ENCODE peak calls at places on chromosomes 13 and 19, in eight cellular contexts. Z, U, S, D, L, P, E and T are unnamed samples.

GRCh38 chr19:53521373-53522202 is 16.4 kb upstream of the ZNF331 start:
- DNase-seq in E (no peak), L (no peak), U (no peak), S (no peak), Z (no peak), P (no peak), D (no peak), T (no peak)

GRCh38 chr13:111609631-111610030 is 289.2 kb downstream of the TEX29 start:
- DNase-seq in P (no peak), S (no peak), D (no peak), L (no peak), E (no peak), Z (no peak), U (no peak), T (peak)

GRCh38 chr13:106449096-106449495 is 86.4 kb downstream of the EFNB2 start:
- DNase-seq in P (no peak), E (no peak), D (no peak), S (no peak), U (no peak), L (no peak), Z (no peak), T (no peak)

GRCh38 chr19:17339088-17339741 is 1.9 kb downstream of the GTPBP3 start:
- DNase-seq in S (no peak), D (no peak), P (peak), E (no peak), Z (no peak), U (no peak), L (no peak), T (no peak)

GRCh38 chr13:111956261-111957151 is 110.4 kb upstream of the SOX1 start:
- DNase-seq in Z (no peak), P (no peak), E (no peak), L (no peak), S (no peak), D (no peak), U (no peak), T (no peak)

GRCh38 chr13:48892311-48892710 is 83.4 kb upstream of the FNDC3A start:
- DNase-seq in E (peak), Z (no peak), U (peak), P (no peak), L (no peak), D (peak), S (peak), T (no peak)

GRCh38 chr19:4759388-4760284 is 31.9 kb upstream of the FEM1A start:
- DNase-seq in Z (peak), D (peak), S (peak), U (peak), P (peak), L (peak), E (peak), T (peak)

GRCh38 chr19:49894879-49895565 is 1.7 kb downstream of the IL4I1 start:
- DNase-seq in E (no peak), L (no peak), P (no peak), S (no peak), D (no peak), Z (no peak), U (no peak), T (no peak)

GRCh38 chr13:51244637-51245405 is 22.6 kb downstream of the FAM124A start:
- DNase-seq in U (no peak), D (no peak), E (no peak), P (no peak), L (no peak), S (no peak), Z (no peak), T (no peak)

GRCh38 chr19:43739836-43740235 is 14.9 kb downstream of the SMG9 start:
- DNase-seq in L (no peak), S (no peak), U (no peak), E (no peak), P (no peak), Z (no peak), D (no peak), T (no peak)

GRCh38 chr19:45136507-45137178 is 24.1 kb downstream of the NKPD1 start:
- DNase-seq in L (no peak), Z (no peak), P (no peak), S (peak), D (no peak), E (no peak), U (no peak), T (no peak)

GRCh38 chr19:2391118-2391725 is 31.2 kb downstream of the TMPRSS9 start:
- DNase-seq in S (no peak), L (peak), E (peak), P (peak), Z (peak), D (peak), U (peak), T (no peak)

GRCh38 chr19:485122-485521 is 11.2 kb upstream of the MADCAM1 start:
- DNase-seq in E (no peak), D (no peak), Z (no peak), S (no peak), L (no peak), P (no peak), U (no peak), T (no peak)

GRCh38 chr13:18961383-18962117 is 220.1 kb downstream of the TUBA3C start:
- DNase-seq in S (no peak), Z (no peak), E (no peak), U (no peak), D (no peak), P (no peak), L (no peak), T (no peak)

GRCh38 chr13:99932912-99933311 is 38.7 kb downstream of the ZIC5 start:
- DNase-seq in E (no peak), D (no peak), L (no peak), P (no peak), Z (no peak), S (no peak), U (no peak), T (no peak)

DNA sequence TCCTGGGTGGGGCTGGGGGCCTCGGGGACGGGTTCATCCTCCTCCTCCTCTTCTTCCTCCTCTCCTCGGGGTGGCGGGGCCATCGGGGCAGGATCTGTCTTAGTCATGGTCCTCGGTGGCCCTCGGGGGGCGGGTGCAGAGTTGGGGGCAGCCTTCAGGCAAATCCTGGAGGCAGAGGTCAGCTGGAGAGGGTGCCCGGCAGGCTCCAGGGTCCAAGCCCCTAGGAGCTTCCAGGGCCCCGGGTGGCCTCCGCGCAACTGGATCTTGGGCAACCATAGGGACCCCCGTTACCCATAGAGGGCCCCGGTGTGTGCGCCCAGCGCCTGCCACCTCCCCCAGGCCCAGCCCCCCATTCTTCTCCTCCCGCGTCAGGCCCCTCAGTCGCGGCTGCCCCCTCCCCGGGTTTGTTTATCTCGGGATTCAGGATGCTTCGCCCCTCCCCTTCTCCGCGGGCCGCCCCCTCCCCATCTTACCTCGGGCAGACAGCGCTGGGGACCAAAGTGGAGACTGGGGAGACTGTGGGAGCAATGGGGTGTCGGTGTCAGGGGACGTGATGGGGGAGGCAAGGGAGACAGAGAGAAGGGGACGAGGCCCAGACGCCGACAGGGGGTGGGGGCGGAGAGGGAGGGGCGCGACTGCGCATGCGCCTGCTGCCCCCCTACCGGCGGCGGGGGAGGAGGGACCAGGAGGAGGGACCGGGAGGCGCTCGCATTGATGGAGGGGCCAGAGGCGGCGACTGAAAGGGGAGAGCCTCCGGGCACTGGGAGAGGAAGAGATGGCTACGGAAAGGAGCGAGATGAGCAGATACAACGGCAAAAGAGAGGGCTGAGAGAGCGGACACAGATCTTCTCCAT is at the start of gene CLIP3:
- DNase-seq in P (peak), E (peak), L (peak), D (peak), Z (peak), U (peak), S (peak), T (peak)
- TF ChIP-seq CTCF in P (peak), E (no peak), L (no peak), D (peak), Z (peak), U (no peak), S (no peak), T (peak)

GRCh38 chr13:62387642-62388041 is 972.0 kb upstream of the PCDH20 start:
- DNase-seq in L (no peak), D (peak), P (no peak), Z (no peak), U (peak), E (no peak), S (no peak), T (no peak)
- TF ChIP-seq CTCF in L (no peak), D (no peak), P (no peak), Z (no peak), U (no peak), E (no peak), S (no peak), T (peak)

DNA sequence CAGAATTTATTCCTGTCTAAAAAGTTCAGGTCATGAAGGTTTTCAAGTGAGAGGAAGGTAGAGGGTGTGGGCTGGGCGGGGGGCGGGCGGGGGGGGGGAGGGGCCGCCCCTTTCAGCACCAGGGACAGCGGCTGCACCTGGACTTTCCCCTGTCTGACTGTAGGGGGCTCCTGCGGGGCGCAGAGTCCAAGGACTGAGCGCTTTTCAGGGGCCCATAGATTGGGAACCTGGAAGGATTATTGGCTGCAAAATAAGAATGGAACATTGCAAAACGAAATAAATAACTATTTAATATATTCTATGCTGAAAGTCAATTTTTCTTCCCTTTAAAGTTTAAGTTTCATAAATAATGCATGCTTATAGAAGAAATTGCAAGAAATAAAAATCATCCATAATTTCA is 8.9 kb upstream of the CYP4F3 start:
- DNase-seq in S (no peak), E (no peak), Z (no peak), U (peak), P (peak), D (peak), L (peak), T (no peak)
- TF ChIP-seq CTCF in S (peak), E (peak), Z (peak), U (peak), P (peak), D (peak), L (peak), T (peak)

GRCh38 chr19:13794752-13795589 is at the start of gene ZSWIM4:
- DNase-seq in Z (peak), E (peak), S (peak), P (peak), D (peak), U (peak), L (peak), T (peak)
- TF ChIP-seq CTCF in Z (no peak), E (no peak), S (no peak), P (no peak), D (no peak), U (no peak), L (no peak), T (no peak)

GRCh38 chr19:15551183-15552004 is 43.1 kb downstream of the CYP4F22 start:
- DNase-seq in U (peak), D (no peak), Z (no peak), E (no peak), P (peak), L (peak), S (peak), T (no peak)
- TF ChIP-seq CTCF in U (no peak), D (no peak), Z (no peak), E (no peak), P (no peak), L (no peak), S (no peak), T (no peak)

DNA sequence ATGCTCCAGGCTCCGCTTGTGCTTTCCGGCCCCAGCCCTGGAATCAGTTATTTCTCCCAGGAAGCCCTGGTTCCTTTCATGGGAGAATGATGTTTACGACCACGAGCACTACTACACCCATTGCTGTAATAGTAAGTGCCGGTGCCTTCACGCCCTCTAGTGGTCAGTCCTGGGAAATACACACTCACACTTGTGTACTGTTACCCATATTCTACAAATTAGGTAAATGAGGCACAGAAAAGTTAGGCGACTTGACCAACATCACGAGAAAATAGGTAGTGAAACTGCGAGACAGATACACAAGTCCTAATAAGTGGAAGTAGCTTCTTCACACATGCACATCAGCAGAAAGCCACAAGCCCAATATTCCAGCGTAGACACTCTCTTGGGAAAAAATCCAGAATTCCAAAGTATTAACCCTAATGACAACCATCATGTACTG is 21.7 kb downstream of the CEACAM21 start:
- DNase-seq in U (peak), P (peak), E (peak), D (peak), L (peak), S (peak), Z (peak), T (no peak)
- TF ChIP-seq CTCF in U (peak), P (peak), E (peak), D (peak), L (peak), S (peak), Z (peak), T (peak)

GRCh38 chr19:31249217-31249616 is 100.0 kb downstream of the TSHZ3 start:
- DNase-seq in D (no peak), E (no peak), Z (no peak), L (no peak), U (no peak), P (no peak), S (no peak), T (no peak)
- TF ChIP-seq CTCF in D (peak), E (no peak), Z (no peak), L (no peak), U (peak), P (peak), S (no peak), T (no peak)

GRCh38 chr13:27171830-27172494 is 351 bp upstream of the USP12 start:
- DNase-seq in U (peak), S (peak), Z (peak), E (peak), L (peak), P (peak), D (peak), T (peak)
- TF ChIP-seq CTCF in U (no peak), S (no peak), Z (no peak), E (no peak), L (no peak), P (peak), D (no peak), T (peak)

GRCh38 chr13:109572389-109572788 is 214.0 kb downstream of the IRS2 start:
- DNase-seq in P (no peak), D (no peak), S (no peak), L (no peak), Z (no peak), E (no peak), U (no peak), T (no peak)

GRCh38 chr13:109569938-109570711 is 216.3 kb downstream of the IRS2 start:
- DNase-seq in P (no peak), L (peak), E (no peak), S (no peak), U (no peak), D (peak), Z (no peak), T (no peak)

GRCh38 chr13:109568273-109568900 is 218.0 kb downstream of the IRS2 start:
- DNase-seq in D (peak), P (no peak), E (no peak), Z (no peak), S (no peak), L (no peak), U (no peak), T (no peak)

GRCh38 chr13:109565877-109566276 is 220.5 kb downstream of the IRS2 start:
- DNase-seq in P (no peak), E (no peak), Z (no peak), D (no peak), L (no peak), S (no peak), U (no peak), T (no peak)

GRCh38 chr13:109567315-109567714 is 219.1 kb downstream of the IRS2 start:
- DNase-seq in P (no peak), L (no peak), E (peak), U (no peak), D (peak), Z (no peak), S (no peak), T (no peak)
- TF ChIP-seq CTCF in P (no peak), L (no peak), E (peak), U (peak), D (peak), Z (peak), S (no peak), T (no peak)